ENCODE peak calls at places on chromosomes 11 and 22, in five cellular contexts. X is neural crest cell, N is GM23338, Y is HFFc6, C is colonic mucosa. P is an unnamed sample.

GRCh38 chr22:39090426-39091064 is 6.5 kb upstream of the APOBEC3H start:
- DNase-seq in X (no peak), N (no peak), Y (no peak), C (no peak), P (no peak)

GRCh38 chr11:41921991-41922390 is 462.5 kb upstream of the LRRC4C start:
- DNase-seq in X (no peak), N (peak; percentile 31), Y (no peak), C (no peak), P (no peak)

GRCh38 chr11:120324932-120325810 is at the start of gene TLCD5:
- DNase-seq in X (peak; percentile 75), N (peak; percentile 95), Y (peak; percentile 45), C (no peak), P (peak; percentile 70)

GRCh38 chr11:35766651-35767050 is 104.1 kb downstream of the TRIM44 start:
- DNase-seq in X (no peak), N (no peak), Y (no peak), C (no peak), P (no peak)

GRCh38 chr11:2819316-2819715 is 66.3 kb downstream of the CDKN1C start:
- DNase-seq in X (no peak), N (no peak), Y (no peak), C (no peak), P (no peak)

GRCh38 chr11:60957188-60957587 is 5.2 kb upstream of the SLC15A3 start:
- DNase-seq in X (no peak), N (no peak), Y (peak; percentile 28), C (no peak), P (no peak)

GRCh38 chr11:35651263-35651662 is 11.3 kb upstream of the TRIM44 start:
- DNase-seq in X (no peak), N (no peak), Y (no peak), C (no peak), P (no peak)

GRCh38 chr11:46120711-46121327 is 435 bp downstream of the PHF21A start:
- DNase-seq in X (peak; percentile 34), N (peak; percentile 91), Y (peak; percentile 79), C (peak; percentile 58), P (no peak)

GRCh38 chr11:44207292-44207691 is 102.6 kb downstream of the ALX4 start:
- DNase-seq in X (peak; percentile 42), N (no peak), Y (no peak), C (no peak), P (no peak)

GRCh38 chr22:37739000-37739399 is 42.2 kb downstream of the TRIOBP start:
- DNase-seq in X (no peak), N (no peak), Y (no peak), C (peak; percentile 48), P (no peak)

GRCh38 chr11:67044496-67044895 is 12.2 kb upstream of the RHOD start:
- DNase-seq in X (no peak), N (no peak), Y (no peak), C (no peak), P (no peak)

GRCh38 chr11:74570266-74571061 is 21.9 kb upstream of the POLD3 start:
- DNase-seq in X (peak; percentile 10), N (peak; percentile 75), Y (peak; percentile 45), C (peak; percentile 74), P (no peak)

GRCh38 chr11:121134758-121135312 is 33.8 kb downstream of the TECTA start:
- DNase-seq in X (no peak), N (no peak), Y (no peak), C (no peak), P (no peak)

GRCh38 chr11:2382927-2383822 is 6.1 kb downstream of the CD81 start:
- DNase-seq in X (no peak), N (peak; percentile 56), Y (peak; percentile 66), C (no peak), P (no peak)

GRCh38 chr11:18461909-18462308 is 6.3 kb downstream of the LDHAL6A start:
- DNase-seq in X (no peak), N (no peak), Y (no peak), C (no peak), P (no peak)

GRCh38 chr22:26995222-26995621 is 337.8 kb downstream of the MIAT start:
- DNase-seq in X (no peak), N (no peak), Y (no peak), C (no peak), P (no peak)

GRCh38 chr11:36212507-36212906 is 76.7 kb downstream of the COMMD9 start:
- DNase-seq in X (no peak), N (no peak), Y (no peak), C (no peak), P (no peak)

GRCh38 chr11:128802358-128802981 is 64.6 kb downstream of the KCNJ1 start:
- DNase-seq in X (peak; percentile 40), N (peak; percentile 83), Y (peak; percentile 53), C (no peak), P (no peak)

GRCh38 chr11:61682093-61682732 is 2.0 kb downstream of the DAGLA start:
- DNase-seq in X (no peak), N (no peak), Y (no peak), C (peak; percentile 65), P (no peak)

GRCh38 chr11:37449146-37449545 is 851.1 kb upstream of the RAG2 start:
- DNase-seq in X (no peak), N (peak; percentile 30), Y (peak; percentile 56), C (no peak), P (no peak)

GRCh38 chr11:44556735-44557409 is 8.6 kb upstream of the CD82 start:
- DNase-seq in X (peak; percentile 61), N (peak; percentile 81), Y (peak; percentile 33), C (peak; percentile 72), P (no peak)

GRCh38 chr11:120214581-120214980 is 3.7 kb downstream of the OAF start:
- DNase-seq in X (no peak), N (no peak), Y (no peak), C (no peak), P (no peak)

GRCh38 chr11:44116433-44116832 is 21.0 kb downstream of the EXT2 start:
- DNase-seq in X (no peak), N (no peak), Y (no peak), C (no peak), P (no peak)

GRCh38 chr11:41189711-41190477 is 269.6 kb downstream of the LRRC4C start:
- DNase-seq in X (no peak), N (no peak), Y (no peak), C (no peak), P (no peak)

GRCh38 chr22:17446704-17447103 is 77.4 kb downstream of the CECR2 start:
- DNase-seq in X (no peak), N (no peak), Y (no peak), C (no peak), P (no peak)

GRCh38 chr11:8091671-8092070 is 10.7 kb downstream of the TUB start:
- DNase-seq in X (no peak), N (no peak), Y (no peak), C (no peak), P (no peak)

GRCh38 chr22:23250424-23251363 is 70.4 kb downstream of the BCR start:
- DNase-seq in X (no peak), N (no peak), Y (no peak), C (no peak), P (no peak)

GRCh38 chr22:29580200-29580810 is 608 bp downstream of the NIPSNAP1 start:
- DNase-seq in X (no peak), N (peak; percentile 38), Y (no peak), C (peak; percentile 51), P (peak; percentile 19)

GRCh38 chr11:34499719-34500505 is 13.7 kb downstream of the ELF5 start:
- DNase-seq in X (no peak), N (no peak), Y (no peak), C (no peak), P (no peak)

GRCh38 chr11:111403021-111403725 is 24.1 kb upstream of the POU2AF1 start:
- DNase-seq in X (no peak), N (no peak), Y (no peak), C (no peak), P (no peak)

GRCh38 chr11:35664977-35665441 is 2.4 kb downstream of the TRIM44 start:
- DNase-seq in X (no peak), N (peak; percentile 15), Y (no peak), C (no peak), P (no peak)

GRCh38 chr11:7467652-7468051 is 17.7 kb upstream of the OLFML1 start:
- DNase-seq in X (no peak), N (no peak), Y (no peak), C (no peak), P (no peak)

GRCh38 chr11:85758026-85758425 is 52.9 kb downstream of the SYTL2 start:
- DNase-seq in X (no peak), N (no peak), Y (no peak), C (no peak), P (no peak)

GRCh38 chr22:46145896-46146295 is 4.4 kb upstream of the PPARA start:
- DNase-seq in X (no peak), N (no peak), Y (no peak), C (no peak), P (no peak)

GRCh38 chr11:19772480-19772879 is 59.8 kb downstream of the NAV2 start:
- DNase-seq in X (no peak), N (peak; percentile 93), Y (no peak), C (no peak), P (no peak)

GRCh38 chr11:125637840-125638239 is 12.9 kb downstream of the CHEK1 start:
- DNase-seq in X (no peak), N (no peak), Y (no peak), C (no peak), P (no peak)
- TF ChIP-seq CTCF in X (no peak), N (peak; percentile 25), Y (no peak), C (no peak), P (no peak)

GRCh38 chr22:49446145-49446758 is 381.4 kb downstream of the BRD1 start:
- DNase-seq in X (no peak), N (no peak), Y (no peak), C (no peak), P (no peak)
- TF ChIP-seq CTCF in X (no peak), N (no peak), Y (no peak), C (no peak), P (peak; percentile 9)

GRCh38 chr11:123603666-123604065 is 50.8 kb downstream of the SCN3B start:
- DNase-seq in X (no peak), N (no peak), Y (no peak), C (no peak), P (no peak)

GRCh38 chr11:123597859-123598258 is 56.6 kb downstream of the SCN3B start:
- DNase-seq in X (no peak), N (no peak), Y (no peak), C (no peak), P (no peak)

GRCh38 chr11:123601136-123601535 is 53.3 kb downstream of the SCN3B start:
- DNase-seq in X (no peak), N (no peak), Y (peak; percentile 68), C (no peak), P (no peak)

DNA sequence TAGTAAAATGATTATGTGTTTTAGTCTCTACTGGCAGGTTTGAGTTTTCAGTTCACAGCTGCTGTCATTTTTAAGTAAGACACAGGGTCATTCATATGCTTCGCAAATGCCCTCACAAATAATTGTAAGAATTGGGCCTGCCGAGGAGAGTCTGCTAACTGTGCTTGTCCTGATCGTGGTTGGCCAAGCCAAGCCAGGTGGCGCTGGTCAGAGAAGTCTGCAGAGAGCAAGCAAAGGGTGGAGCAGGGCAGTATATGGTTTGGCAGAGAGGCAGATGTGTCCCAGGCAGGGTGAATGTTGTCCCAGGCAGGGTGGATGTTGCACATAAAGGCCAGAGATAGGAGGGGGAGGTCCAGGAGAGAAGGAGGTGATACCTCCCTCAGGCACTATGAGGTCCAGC is 52.7 kb downstream of the SCN3B start:
- DNase-seq in X (no peak), N (no peak), Y (no peak), C (no peak), P (no peak)
- TF ChIP-seq CTCF in X (no peak), N (peak; percentile 42), Y (no peak), C (no peak), P (no peak)

GRCh38 chr22:25700996-25701815 is 40.8 kb upstream of the MYO18B start:
- DNase-seq in X (no peak), N (no peak), Y (no peak), C (no peak), P (no peak)
- TF ChIP-seq CTCF in X (no peak), N (no peak), Y (no peak), C (no peak), P (no peak)

GRCh38 chr11:16373768-16374167 is 17.4 kb upstream of the SOX6 start:
- DNase-seq in X (no peak), N (no peak), Y (no peak), C (no peak), P (no peak)
- TF ChIP-seq CTCF in X (no peak), N (no peak), Y (no peak), C (no peak), P (no peak)